ENCODE peak calls at places on chromosomes 5 and 9, in six cellular contexts. E is upper lobe of left lung, A is K562, C is sigmoid colon, U is prostate gland, F is spleen. X is an unnamed sample.

GRCh38 chr9:16626577-16627130 is 243.8 kb downstream of the BNC2 start:
- DNase-seq in E (no peak), A (no peak), C (peak), U (no peak), F (no peak), X (peak)

GRCh38 chr5:150279618-150280017 is 10.0 kb downstream of the CAMK2A start:
- DNase-seq in E (no peak), A (no peak), C (no peak), U (no peak), F (no peak), X (no peak)

GRCh38 chr5:175378444-175379028 is 65.4 kb downstream of the DRD1 start:
- DNase-seq in E (no peak), A (no peak), C (no peak), U (peak), F (no peak), X (no peak)

GRCh38 chr5:4095918-4096630 is 500.4 kb downstream of the IRX1 start:
- DNase-seq in E (no peak), A (no peak), C (no peak), U (no peak), F (no peak), X (no peak)

GRCh38 chr9:127126981-127127380 is 4.5 kb upstream of the ANGPTL2 start:
- DNase-seq in E (no peak), A (no peak), C (peak), U (no peak), F (no peak), X (no peak)

GRCh38 chr5:181245427-181246275 is 1.9 kb upstream of the RACK1 start:
- DNase-seq in E (peak), A (no peak), C (no peak), U (no peak), F (peak), X (no peak)

GRCh38 chr9:30622551-30622950 is 1761.9 kb upstream of the ACO1 start:
- DNase-seq in E (no peak), A (no peak), C (no peak), U (no peak), F (no peak), X (no peak)

GRCh38 chr5:2560435-2560834 is 191.0 kb downstream of the IRX2 start:
- DNase-seq in E (no peak), A (no peak), C (no peak), U (no peak), F (no peak), X (no peak)

GRCh38 chr5:79240561-79240960 is 4.6 kb downstream of the JMY start:
- DNase-seq in E (no peak), A (no peak), C (no peak), U (no peak), F (no peak), X (no peak)

GRCh38 chr9:4979224-4979623 is 5.8 kb upstream of the JAK2 start:
- DNase-seq in E (no peak), A (no peak), C (no peak), U (no peak), F (no peak), X (no peak)

GRCh38 chr5:169223595-169223953 is 77.4 kb downstream of the SLIT3 start:
- DNase-seq in E (no peak), A (no peak), C (no peak), U (no peak), F (no peak), X (no peak)

GRCh38 chr5:107966216-107966615 is 295.5 kb upstream of the EFNA5 start:
- DNase-seq in E (no peak), A (no peak), C (no peak), U (no peak), F (no peak), X (no peak)

GRCh38 chr5:134003064-134003956 is 1.5 kb downstream of the VDAC1 start:
- DNase-seq in E (no peak), A (no peak), C (no peak), U (no peak), F (peak), X (peak)

GRCh38 chr5:65382582-65382981 is 99.1 kb downstream of the ADAMTS6 start:
- DNase-seq in E (no peak), A (no peak), C (no peak), U (no peak), F (no peak), X (no peak)

GRCh38 chr5:34582364-34582763 is 73.8 kb upstream of the RAI14 start:
- DNase-seq in E (no peak), A (no peak), C (no peak), U (peak), F (no peak), X (peak)

GRCh38 chr5:138263581-138263980 is 10.8 kb downstream of the GFRA3 start:
- DNase-seq in E (no peak), A (no peak), C (no peak), U (no peak), F (no peak), X (no peak)
- TF ChIP-seq POLR2AphosphoS5 in E (no peak), A (no peak), C (no peak), U (no peak), F (no peak), X (no peak)

DNA sequence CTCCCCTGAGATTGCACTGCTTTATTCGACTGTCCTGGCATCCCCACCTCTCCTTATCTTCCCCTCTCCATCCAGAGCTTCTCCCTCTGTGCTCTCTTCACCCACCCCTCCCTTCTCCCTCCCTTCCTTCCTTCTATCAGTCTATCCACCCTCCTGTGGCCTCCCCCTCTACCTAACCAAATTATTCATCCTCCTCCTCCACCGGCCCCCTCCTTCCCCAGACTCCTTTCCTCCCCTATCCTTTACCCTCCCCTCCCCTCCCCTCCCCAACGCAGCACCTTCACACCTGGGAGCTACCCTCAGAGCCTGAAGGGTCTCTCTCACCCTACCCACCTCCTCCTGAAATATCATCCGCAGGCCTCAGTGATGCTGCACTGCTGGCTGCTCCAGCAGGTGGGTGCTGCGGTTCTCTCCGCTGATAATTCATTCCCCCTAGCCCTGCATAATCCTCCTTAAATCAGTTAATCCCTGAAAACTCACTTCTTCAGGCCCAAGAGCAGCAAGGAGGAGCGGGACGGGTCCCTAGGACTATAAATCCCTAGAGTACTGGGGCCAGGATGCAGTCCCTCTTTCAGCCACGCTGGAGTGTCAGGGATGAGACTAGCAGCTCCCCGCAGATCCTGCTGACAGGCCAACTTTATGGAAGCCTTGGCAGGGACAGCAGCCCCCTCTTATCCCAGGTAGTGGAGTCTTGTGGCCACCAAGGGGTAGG is 97.8 kb downstream of the PCDH1 start:
- DNase-seq in E (no peak), A (no peak), C (no peak), U (no peak), F (no peak), X (peak)
- TF ChIP-seq CTCF in E (no peak), A (no peak), C (no peak), U (no peak), F (no peak), X (no peak)

GRCh38 chr5:130964238-130965192 is 200.5 kb downstream of the HINT1 start:
- DNase-seq in E (no peak), A (no peak), C (no peak), U (no peak), F (no peak), X (no peak)

GRCh38 chr5:130963798-130964197 is 201.3 kb downstream of the HINT1 start:
- DNase-seq in E (no peak), A (no peak), C (no peak), U (no peak), F (no peak), X (no peak)

GRCh38 chr5:130966990-130967389 is 198.1 kb downstream of the HINT1 start:
- DNase-seq in E (no peak), A (no peak), C (no peak), U (no peak), F (no peak), X (no peak)

DNA sequence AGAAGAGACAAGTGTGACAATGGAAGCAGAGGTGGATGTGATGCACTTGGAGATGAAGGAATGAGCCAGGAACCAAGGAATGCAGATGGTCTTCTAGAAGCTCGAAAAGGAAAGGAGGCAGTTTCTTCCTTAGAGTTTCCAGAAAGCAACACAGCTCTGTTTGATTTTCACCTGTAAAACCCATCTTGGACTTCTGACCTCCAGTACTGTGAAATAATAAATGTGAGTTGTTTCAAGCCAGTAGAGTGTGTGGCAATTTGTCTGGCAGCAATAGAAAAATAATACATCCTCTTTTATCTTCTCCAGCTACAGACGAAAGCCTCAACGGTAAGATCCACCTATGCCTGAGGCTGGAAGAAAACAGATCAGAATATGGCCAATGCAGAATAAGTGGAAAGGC is 199.7 kb downstream of the HINT1 start:
- DNase-seq in E (no peak), A (no peak), C (no peak), U (no peak), F (no peak), X (no peak)
- H3K27ac ChIP-seq in E (no peak), A (no peak), C (no peak), U (no peak), F (no peak), X (no peak)

GRCh38 chr9:133953621-133953975 is 38.5 kb downstream of the VAV2 start:
- DNase-seq in E (no peak), A (no peak), C (no peak), U (no peak), F (no peak), X (no peak)

GRCh38 chr9:133955821-133956411 is 36.2 kb downstream of the VAV2 start:
- DNase-seq in E (peak), A (no peak), C (no peak), U (no peak), F (peak), X (peak)

GRCh38 chr9:133956520-133957076 is 35.5 kb downstream of the VAV2 start:
- DNase-seq in E (peak), A (no peak), C (no peak), U (no peak), F (peak), X (peak)

GRCh38 chr9:133953976-133954709 is 38.0 kb downstream of the VAV2 start:
- DNase-seq in E (peak), A (no peak), C (no peak), U (no peak), F (peak), X (no peak)

GRCh38 chr9:133954862-133955529 is 37.1 kb downstream of the VAV2 start:
- DNase-seq in E (peak), A (no peak), C (no peak), U (no peak), F (peak), X (no peak)
- TF ChIP-seq POLR2AphosphoS5 in E (no peak), A (no peak), C (no peak), U (no peak), F (peak), X (no peak)

DNA sequence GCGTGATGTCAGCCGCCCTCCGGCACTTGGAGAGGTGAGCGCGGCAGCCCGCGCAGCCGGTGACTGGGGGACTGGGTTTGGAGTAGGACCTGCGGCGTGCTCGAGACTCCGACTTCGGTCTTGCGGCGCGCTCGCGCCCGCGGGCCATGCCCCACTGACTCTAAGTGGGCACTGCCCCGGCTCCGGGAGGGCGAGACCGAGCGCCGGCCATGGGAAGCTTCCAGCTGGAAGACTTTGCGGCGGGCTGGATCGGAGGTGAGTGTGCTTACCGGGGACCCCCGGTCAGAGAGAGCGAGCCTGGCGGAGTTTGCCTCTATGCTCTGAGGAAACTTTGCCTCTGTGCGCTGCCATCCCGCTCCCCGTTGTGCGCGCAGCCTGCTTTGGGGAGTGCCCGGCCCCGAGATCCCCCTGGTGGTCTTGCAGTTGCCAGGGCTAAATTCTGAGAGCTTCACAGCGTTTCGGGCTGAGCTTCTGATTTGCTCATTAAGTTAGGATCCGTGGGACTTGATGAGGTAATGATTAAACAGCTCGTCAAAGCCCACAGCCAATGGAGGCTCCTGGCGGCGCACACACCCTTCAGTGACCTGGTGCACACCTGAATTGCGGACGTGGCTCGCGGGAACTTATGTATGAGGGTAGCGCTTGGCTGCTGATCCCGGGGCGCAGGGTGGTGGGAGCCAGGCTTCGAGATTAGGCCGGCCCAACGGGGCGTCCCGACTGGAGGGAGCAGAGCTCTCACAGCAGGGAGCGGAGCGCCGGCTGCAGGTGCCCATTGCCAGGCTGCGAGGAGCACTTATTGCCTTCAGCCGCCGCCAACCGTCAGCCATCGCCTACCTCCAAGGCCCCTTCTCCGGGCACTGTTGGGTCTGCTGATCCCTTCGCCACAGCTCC is at the start of gene SLC25A48:
- DNase-seq in E (peak), A (peak), C (no peak), U (peak), F (peak), X (peak)
- TF ChIP-seq CTCF in E (no peak), A (peak), C (no peak), U (peak), F (peak), X (peak)

DNA sequence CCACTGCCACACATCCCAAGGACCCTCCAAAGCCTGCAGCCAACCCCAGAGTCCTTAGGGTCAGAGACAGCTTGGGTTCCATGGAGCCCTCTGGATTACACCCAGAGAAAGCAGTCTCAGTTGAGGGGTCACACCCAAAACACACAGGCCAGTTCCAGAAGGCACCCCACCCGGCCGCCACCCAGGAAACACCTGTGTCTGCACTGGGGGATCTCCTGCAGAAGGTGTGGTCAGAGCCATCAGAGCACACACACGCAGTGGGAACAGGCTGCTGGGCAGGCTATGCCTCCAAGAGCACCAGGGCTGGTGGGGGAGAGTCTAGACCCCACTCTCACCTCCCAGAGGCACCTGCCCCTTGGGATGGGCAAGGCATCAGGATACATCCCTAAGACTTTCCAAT is 27.3 kb downstream of the NIPAL4 start:
- DNase-seq in E (peak), A (no peak), C (peak), U (no peak), F (peak), X (no peak)
- H3K27ac ChIP-seq in E (peak), A (no peak), C (no peak), U (no peak), F (peak), X (no peak)

GRCh38 chr5:40360685-40361084 is 319.0 kb upstream of the PTGER4 start:
- DNase-seq in E (no peak), A (no peak), C (no peak), U (no peak), F (no peak), X (no peak)

GRCh38 chr5:40367260-40367659 is 312.5 kb upstream of the PTGER4 start:
- DNase-seq in E (no peak), A (no peak), C (no peak), U (no peak), F (no peak), X (no peak)

GRCh38 chr5:40365357-40366330 is 314.1 kb upstream of the PTGER4 start:
- DNase-seq in E (no peak), A (no peak), C (no peak), U (no peak), F (no peak), X (no peak)

GRCh38 chr5:40361378-40361777 is 318.3 kb upstream of the PTGER4 start:
- DNase-seq in E (no peak), A (no peak), C (no peak), U (no peak), F (no peak), X (no peak)

DNA sequence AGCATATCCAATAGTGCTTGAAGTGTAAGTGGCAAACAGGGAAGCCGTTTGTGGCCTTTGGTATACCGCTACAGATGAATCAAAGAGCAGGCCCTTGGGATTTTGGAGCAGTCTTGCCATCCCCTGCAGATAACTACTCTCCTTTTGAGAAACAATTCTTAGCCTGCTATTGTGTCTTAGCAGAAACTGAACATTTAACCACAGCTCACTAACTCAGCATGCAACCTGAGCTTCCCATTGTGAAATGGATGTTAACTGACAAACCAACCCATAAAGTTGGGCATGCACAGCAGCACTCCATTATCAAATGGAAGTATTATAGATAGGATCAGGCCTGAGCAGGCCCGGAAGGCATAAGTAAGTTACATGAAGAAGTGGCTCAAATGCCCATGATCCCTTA is 315.3 kb upstream of the PTGER4 start:
- DNase-seq in E (no peak), A (no peak), C (no peak), U (no peak), F (no peak), X (no peak)
- TF ChIP-seq POLR2AphosphoS5 in E (no peak), A (no peak), C (no peak), U (no peak), F (no peak), X (no peak)

DNA sequence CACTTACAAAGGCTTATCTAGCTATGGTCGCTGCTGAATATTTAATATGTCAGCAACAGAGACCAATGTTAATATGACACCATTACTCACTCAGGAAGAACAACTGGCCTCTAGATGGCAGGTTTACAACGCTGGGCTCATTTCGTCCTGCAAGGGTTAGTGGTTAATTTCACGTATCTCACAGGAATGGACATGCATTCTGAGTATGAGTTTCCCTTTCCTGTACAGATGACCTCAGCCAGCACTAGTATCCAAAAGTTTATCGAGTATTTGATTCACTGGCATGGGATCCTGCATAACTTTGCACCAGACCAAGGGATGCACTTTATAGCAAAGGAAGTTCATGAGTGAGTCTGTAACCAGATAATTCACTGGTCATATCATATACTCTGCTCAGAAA is 8.7 kb upstream of the TRPC7 start:
- DNase-seq in E (no peak), A (no peak), C (no peak), U (no peak), F (no peak), X (peak)
- TF ChIP-seq CTCF in E (no peak), A (peak), C (no peak), U (no peak), F (no peak), X (peak)

GRCh38 chr5:174287761-174288160 is 242.3 kb downstream of the NSG2 start:
- DNase-seq in E (no peak), A (no peak), C (no peak), U (no peak), F (no peak), X (no peak)

GRCh38 chr5:174283176-174283575 is 237.7 kb downstream of the NSG2 start:
- DNase-seq in E (no peak), A (no peak), C (no peak), U (no peak), F (no peak), X (no peak)

GRCh38 chr5:174281855-174282254 is 236.3 kb downstream of the NSG2 start:
- DNase-seq in E (no peak), A (no peak), C (no peak), U (no peak), F (no peak), X (no peak)

GRCh38 chr5:174282391-174282790 is 236.9 kb downstream of the NSG2 start:
- DNase-seq in E (no peak), A (no peak), C (no peak), U (no peak), F (no peak), X (no peak)

DNA sequence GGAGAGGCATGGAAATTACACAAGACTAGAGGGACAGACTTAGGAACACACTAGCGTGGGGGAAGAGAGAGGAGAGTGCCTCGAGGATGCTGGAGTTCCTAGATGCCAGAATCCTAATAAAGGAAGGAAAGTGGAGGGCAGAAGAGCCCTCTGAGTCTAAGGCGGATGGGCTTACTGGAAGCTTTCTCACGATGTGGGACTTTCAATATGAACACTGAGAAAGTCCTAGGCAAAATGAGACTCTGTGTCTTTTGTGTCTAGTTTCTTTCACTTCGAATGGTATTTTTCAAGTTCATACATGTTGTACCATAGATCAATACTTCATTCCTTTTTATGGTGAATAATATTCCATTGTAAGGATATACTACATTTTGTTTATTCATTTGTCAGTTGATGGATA is 239.4 kb downstream of the NSG2 start:
- DNase-seq in E (no peak), A (no peak), C (no peak), U (no peak), F (no peak), X (no peak)
- H3K27ac ChIP-seq in E (no peak), A (no peak), C (no peak), U (no peak), F (no peak), X (no peak)

GRCh38 chr9:93911871-93912554 is 43.1 kb downstream of the BARX1 start:
- DNase-seq in E (no peak), A (no peak), C (no peak), U (peak), F (no peak), X (peak)
- TF ChIP-seq POLR2AphosphoS5 in E (no peak), A (no peak), C (peak), U (no peak), F (no peak), X (no peak)

X was measured in GM23338.